ENCODE peak calls at places on chromosomes 5 and 9, in eight cellular contexts. R is activated CD8-positive, alpha-beta memory T cell treated with anti-CD3 and anti-CD28 coated beads for 4 hours; A is COR-L47; I is OCI-M1; S is coronary artery; X is HT-29; E is cerebellum; U is ureter. P is an unnamed sample.

GRCh38 chr9:126519660-126520425 is 93.9 kb upstream of the LMX1B start:
- DNase-seq in X (no peak), R (no peak), A (no peak), U (no peak), S (no peak), E (no peak), I (no peak), P (no peak)

GRCh38 chr5:111043712-111044506 is 27.6 kb upstream of the TSLP start:
- DNase-seq in S (no peak), I (peak), E (no peak), X (no peak), R (no peak), A (no peak), U (no peak), P (no peak)

GRCh38 chr9:135324329-135324728 is 155.3 kb upstream of the PPP1R26 start:
- DNase-seq in E (no peak), R (no peak), A (no peak), U (no peak), I (no peak), X (no peak), S (no peak), P (no peak)

GRCh38 chr5:94017579-94017978 is 276.2 kb upstream of the POU5F2 start:
- DNase-seq in A (no peak), R (no peak), U (no peak), X (no peak), E (no peak), S (no peak), I (no peak), P (no peak)

GRCh38 chr9:130537346-130538050 is 41.9 kb upstream of the FUBP3 start:
- DNase-seq in U (no peak), X (no peak), I (peak), S (no peak), A (no peak), R (no peak), E (no peak), P (no peak)

GRCh38 chr5:179679014-179679674 is 1.7 kb downstream of the CBY3 start:
- DNase-seq in E (peak), I (peak), S (peak), X (no peak), A (no peak), R (peak), U (peak), P (peak)

GRCh38 chr9:127406799-127407504 is 10.0 kb downstream of the SLC2A8 start:
- DNase-seq in R (no peak), I (no peak), U (no peak), A (no peak), X (no peak), S (no peak), E (no peak), P (no peak)

GRCh38 chr5:93433422-93433821 is 147.6 kb downstream of the NR2F1-AS1 start:
- DNase-seq in X (no peak), R (no peak), I (peak), E (no peak), S (no peak), A (no peak), U (no peak), P (no peak)

GRCh38 chr9:91948423-91949292 is 1.4 kb downstream of the ROR2 start:
- DNase-seq in E (no peak), X (no peak), S (no peak), R (no peak), A (peak), U (peak), I (no peak), P (no peak)

GRCh38 chr9:137610944-137611343 is 5.5 kb downstream of the ARRDC1 start:
- DNase-seq in I (no peak), A (no peak), E (no peak), S (no peak), R (no peak), U (no peak), X (peak), P (no peak)

GRCh38 chr5:33857037-33857436 is 34.8 kb downstream of the ADAMTS12 start:
- DNase-seq in E (no peak), S (no peak), A (no peak), U (no peak), R (no peak), X (no peak), I (no peak), P (no peak)

GRCh38 chr9:95089916-95090791 is 227.4 kb downstream of the FANCC start:
- DNase-seq in X (no peak), A (no peak), U (no peak), E (peak), S (no peak), I (no peak), R (no peak), P (no peak)